ENCODE peak calls at places on chromosomes 5 and 9, in four cellular contexts. G is H1, T is K562, Z is SK-N-SH. E is an unnamed sample.

GRCh38 chr9:117815315-117815714 is 111.1 kb downstream of the TLR4 start:
- DNase-seq in G (no peak), T (no peak), Z (no peak), E (no peak)

GRCh38 chr9:83544002-83544698 is 5.9 kb upstream of the FRMD3 start:
- DNase-seq in G (no peak), T (peak), Z (peak), E (no peak)

GRCh38 chr5:59299006-59299405 is 594.5 kb downstream of the PDE4D start:
- DNase-seq in G (no peak), T (no peak), Z (no peak), E (no peak)

GRCh38 chr5:62284946-62285891 is 20.8 kb upstream of the KIF2A start:
- DNase-seq in G (no peak), T (peak), Z (no peak), E (no peak)

GRCh38 chr9:6114424-6114823 is 99.0 kb upstream of the RANBP6 start:
- DNase-seq in G (no peak), T (no peak), Z (no peak), E (no peak)

GRCh38 chr9:36049408-36049807 is 12.7 kb downstream of the RECK start:
- DNase-seq in G (no peak), T (no peak), Z (no peak), E (no peak)

GRCh38 chr9:131273146-131273545 is 3.2 kb downstream of the FAM78A start:
- DNase-seq in G (no peak), T (peak), Z (no peak), E (no peak)

GRCh38 chr5:134554319-134555222 is 29.1 kb downstream of the JADE2 start:
- DNase-seq in G (no peak), T (no peak), Z (peak), E (no peak)

GRCh38 chr9:135886147-135886981 is 21.0 kb downstream of the CAMSAP1 start:
- DNase-seq in G (no peak), T (no peak), Z (no peak), E (no peak)

GRCh38 chr9:87850405-87850804 is 32.3 kb upstream of the SPATA31E1 start:
- DNase-seq in G (no peak), T (no peak), Z (no peak), E (no peak)

GRCh38 chr5:83322273-83322924 is 149.1 kb upstream of the VCAN start:
- DNase-seq in G (no peak), T (no peak), Z (no peak), E (no peak)

GRCh38 chr5:160506006-160507004 is 84.7 kb downstream of the PTTG1 start:
- DNase-seq in G (peak), T (no peak), Z (peak), E (peak)

GRCh38 chr5:56048124-56048523 is 53.4 kb upstream of the IL6ST start:
- DNase-seq in G (no peak), T (no peak), Z (no peak), E (no peak)
- TF ChIP-seq TEAD4 in G (no peak), T (no peak), Z (no peak), E (no peak)

DNA sequence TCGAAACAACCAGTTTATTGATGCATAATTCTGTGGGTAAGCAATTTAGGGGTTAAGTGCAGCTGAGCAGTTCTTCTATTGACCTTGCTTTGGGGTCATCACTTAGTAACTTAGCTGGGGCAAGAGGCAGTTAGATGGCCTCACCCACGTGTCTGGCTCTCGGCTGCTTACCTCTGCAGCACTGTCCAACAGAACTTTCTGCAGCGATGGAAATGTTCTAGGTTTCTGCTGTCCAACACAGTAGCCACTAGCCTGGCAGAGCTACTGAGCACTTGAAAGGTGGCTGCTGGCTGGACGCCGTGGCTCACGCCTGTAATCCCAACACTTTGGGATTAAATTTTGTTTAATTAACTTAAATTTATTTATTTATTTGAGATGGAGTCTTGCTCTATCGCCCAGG is 13.1 kb upstream of the URM1 start:
- DNase-seq in G (no peak), T (no peak), Z (no peak), E (no peak)
- TF ChIP-seq TEAD4 in G (no peak), T (no peak), Z (no peak), E (no peak)

GRCh38 chr5:78633710-78634109 is 14.9 kb downstream of the LHFPL2 start:
- DNase-seq in G (no peak), T (no peak), Z (no peak), E (no peak)
- TF ChIP-seq TEAD4 in G (no peak), T (no peak), Z (no peak), E (no peak)

DNA sequence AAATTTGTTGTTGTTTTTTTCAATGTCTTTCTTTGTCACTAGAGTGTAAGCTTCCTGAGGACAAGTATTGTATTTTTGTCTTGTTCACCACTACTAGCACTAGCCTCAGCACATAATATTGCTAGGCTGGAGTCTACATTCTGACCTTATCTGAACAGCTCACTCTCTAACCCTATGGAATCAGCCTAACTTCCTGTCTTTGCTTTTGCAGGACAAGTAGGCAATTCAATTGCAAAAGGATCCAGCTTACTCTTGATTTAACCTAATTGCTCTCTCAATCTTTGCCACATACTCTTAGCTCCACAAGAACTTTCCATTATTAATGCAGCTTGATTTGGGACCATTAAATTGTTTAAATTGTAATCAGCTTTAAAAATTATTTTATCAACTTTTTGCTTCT is 308.5 kb downstream of the MAN2A1 start:
- DNase-seq in G (no peak), T (no peak), Z (no peak), E (no peak)
- TF ChIP-seq TEAD4 in G (no peak), T (no peak), Z (no peak), E (no peak)

DNA sequence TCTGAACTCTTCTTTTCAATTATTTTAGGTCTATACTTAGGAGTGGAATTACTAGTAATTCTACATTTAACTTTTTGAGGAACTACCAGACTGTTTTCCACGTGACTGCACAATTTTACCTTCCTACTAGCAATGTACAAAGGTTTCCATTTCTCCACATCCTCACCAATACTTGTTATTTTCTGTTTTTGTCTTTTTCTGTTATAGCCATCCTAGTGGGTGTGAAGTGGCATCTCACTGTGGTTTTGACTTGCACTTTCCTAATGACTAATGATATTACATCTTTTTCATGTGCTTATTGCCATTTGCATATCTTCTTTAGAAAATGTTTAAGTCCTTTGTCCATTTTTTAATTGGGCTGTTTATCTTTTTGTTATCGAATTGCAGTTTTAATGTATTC is 136.9 kb upstream of the EGFLAM start:
- DNase-seq in G (no peak), T (no peak), Z (no peak), E (no peak)
- TF ChIP-seq TEAD4 in G (no peak), T (no peak), Z (no peak), E (no peak)

GRCh38 chr9:95511232-95511951 is 5.4 kb downstream of the PTCH1 start:
- DNase-seq in G (peak), T (peak), Z (no peak), E (peak)

GRCh38 chr9:95511952-95512750 is 4.6 kb downstream of the PTCH1 start:
- DNase-seq in G (peak), T (peak), Z (peak), E (peak)

GRCh38 chr9:95514402-95514801 is 2.4 kb downstream of the PTCH1 start:
- DNase-seq in G (no peak), T (no peak), Z (no peak), E (no peak)

GRCh38 chr9:95513722-95514121 is 3.0 kb downstream of the PTCH1 start:
- DNase-seq in G (no peak), T (no peak), Z (no peak), E (no peak)

DNA sequence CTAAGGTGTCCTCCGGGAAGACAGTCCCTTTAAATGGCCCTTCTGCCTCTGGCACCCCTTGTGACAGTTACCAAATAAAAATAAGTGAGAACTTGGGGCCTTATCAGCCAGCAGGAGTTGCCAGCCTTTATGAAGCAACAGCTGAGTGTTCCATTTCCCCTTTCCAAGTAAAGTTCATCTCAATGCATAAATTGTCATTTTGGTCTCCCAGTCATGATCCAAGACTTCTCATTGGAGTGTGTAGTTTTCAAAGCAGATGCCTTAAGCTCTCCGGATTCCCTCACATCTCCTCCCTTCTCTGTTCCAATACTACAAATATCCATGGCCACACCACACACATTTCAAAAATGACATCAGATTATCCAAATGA is 4.0 kb downstream of the PTCH1 start:
- DNase-seq in G (no peak), T (peak), Z (no peak), E (no peak)
- TF ChIP-seq TEAD4 in G (no peak), T (no peak), Z (no peak), E (no peak)